ENCODE peak calls at places on chromosomes 4 and X, in five cellular contexts. One of them, this sample, is unnamed.
A peak's percentile ranks its signal among the peaks of the same experiment; 100 is the strongest.

GRCh38 chr4:20625460-20625859 is 74.8 kb upstream of the PACRGL start:
- DNase-seq in natural killer cell: no peak
- DNase-seq in colonic mucosa: peak; percentile 56
- DNase-seq in GM18507: no peak
- DNase-seq in upper lobe of right lung: peak; percentile 67
- DNase-seq in this sample: no peak

GRCh38 chr4:3321295-3321889 is 28.6 kb downstream of the RGS12 start:
- DNase-seq in natural killer cell: no peak
- DNase-seq in upper lobe of right lung: peak; percentile 64
- DNase-seq in GM18507: no peak
- DNase-seq in colonic mucosa: peak; percentile 17
- DNase-seq in this sample: no peak

GRCh38 chr4:173436149-173436579 is 37.2 kb upstream of the SCRG1 start:
- DNase-seq in natural killer cell: no peak
- DNase-seq in upper lobe of right lung: no peak
- DNase-seq in GM18507: no peak
- DNase-seq in colonic mucosa: no peak
- DNase-seq in this sample: no peak

GRCh38 chr4:88028961-88029360 is 21.5 kb downstream of the PKD2 start:
- DNase-seq in natural killer cell: no peak
- DNase-seq in GM18507: no peak
- DNase-seq in upper lobe of right lung: no peak
- DNase-seq in colonic mucosa: no peak
- DNase-seq in this sample: no peak

GRCh38 chr4:78928835-78929234 is 10.4 kb downstream of the PAQR3 start:
- DNase-seq in upper lobe of right lung: no peak
- DNase-seq in colonic mucosa: no peak
- DNase-seq in GM18507: no peak
- DNase-seq in natural killer cell: no peak
- DNase-seq in this sample: no peak

GRCh38 chrX:74449937-74450330 is 28.6 kb downstream of the SLC16A2 start:
- DNase-seq in colonic mucosa: no peak
- DNase-seq in upper lobe of right lung: no peak
- DNase-seq in natural killer cell: no peak
- DNase-seq in GM18507: no peak
- DNase-seq in this sample: peak; percentile 31

GRCh38 chr4:25792200-25792791 is 70.5 kb downstream of the SEL1L3 start:
- DNase-seq in GM18507: no peak
- DNase-seq in natural killer cell: no peak
- DNase-seq in upper lobe of right lung: no peak
- DNase-seq in colonic mucosa: peak; percentile 70
- DNase-seq in this sample: no peak

GRCh38 chr4:6492861-6493667 is 20.6 kb upstream of the PPP2R2C start:
- DNase-seq in colonic mucosa: peak; percentile 9
- DNase-seq in upper lobe of right lung: no peak
- DNase-seq in natural killer cell: no peak
- DNase-seq in GM18507: no peak
- DNase-seq in this sample: no peak

GRCh38 chr4:151315212-151315886 is 10.1 kb downstream of the SH3D19 start:
- DNase-seq in upper lobe of right lung: no peak
- DNase-seq in GM18507: no peak
- DNase-seq in colonic mucosa: no peak
- DNase-seq in natural killer cell: no peak
- DNase-seq in this sample: no peak

GRCh38 chrX:24395775-24396174 is 35.3 kb downstream of the SUPT20HL1 start:
- DNase-seq in GM18507: peak; percentile 9
- DNase-seq in upper lobe of right lung: no peak
- DNase-seq in natural killer cell: no peak
- DNase-seq in colonic mucosa: peak; percentile 53
- DNase-seq in this sample: no peak

GRCh38 chrX:134671207-134671750 is 13.0 kb upstream of the PLAC1 start:
- DNase-seq in upper lobe of right lung: no peak
- DNase-seq in GM18507: no peak
- DNase-seq in natural killer cell: no peak
- DNase-seq in colonic mucosa: no peak
- DNase-seq in this sample: no peak

GRCh38 chr4:140928880-140929279 is 172.7 kb upstream of the TBC1D9 start:
- DNase-seq in colonic mucosa: no peak
- DNase-seq in GM18507: no peak
- DNase-seq in natural killer cell: no peak
- DNase-seq in upper lobe of right lung: no peak
- DNase-seq in this sample: no peak

GRCh38 chrX:139246295-139246694 is 284.2 kb upstream of the F9 start:
- DNase-seq in GM18507: no peak
- DNase-seq in natural killer cell: no peak
- DNase-seq in colonic mucosa: no peak
- DNase-seq in upper lobe of right lung: no peak
- DNase-seq in this sample: no peak

GRCh38 chr4:172851534-172851933 is 317.1 kb upstream of the GALNT7 start:
- DNase-seq in GM18507: no peak
- DNase-seq in natural killer cell: no peak
- DNase-seq in colonic mucosa: no peak
- DNase-seq in upper lobe of right lung: no peak
- DNase-seq in this sample: no peak

GRCh38 chr4:147313114-147313513 is 167.8 kb upstream of the EDNRA start:
- DNase-seq in colonic mucosa: no peak
- DNase-seq in upper lobe of right lung: no peak
- DNase-seq in natural killer cell: no peak
- DNase-seq in GM18507: no peak
- DNase-seq in this sample: no peak

GRCh38 chrX:129781134-129782014 is 1.6 kb downstream of the SASH3 start:
- DNase-seq in natural killer cell: peak; percentile 66
- DNase-seq in upper lobe of right lung: peak; percentile 76
- DNase-seq in colonic mucosa: no peak
- DNase-seq in GM18507: no peak
- DNase-seq in this sample: no peak

GRCh38 chr4:117577686-117578085 is 456.6 kb upstream of the NDST3 start:
- DNase-seq in natural killer cell: no peak
- DNase-seq in GM18507: no peak
- DNase-seq in colonic mucosa: no peak
- DNase-seq in upper lobe of right lung: no peak
- DNase-seq in this sample: no peak

GRCh38 chrX:48589482-48590162 is 7.7 kb upstream of the WDR13 start:
- DNase-seq in upper lobe of right lung: no peak
- DNase-seq in GM18507: no peak
- DNase-seq in natural killer cell: no peak
- DNase-seq in colonic mucosa: no peak
- DNase-seq in this sample: no peak

GRCh38 chr4:25535701-25536473 is 119.8 kb upstream of the SLC34A2 start:
- DNase-seq in natural killer cell: no peak
- DNase-seq in upper lobe of right lung: no peak
- DNase-seq in GM18507: no peak
- DNase-seq in colonic mucosa: no peak
- DNase-seq in this sample: no peak

GRCh38 chr4:7960790-7961655 is 21.4 kb upstream of the AFAP1 start:
- DNase-seq in natural killer cell: no peak
- DNase-seq in colonic mucosa: no peak
- DNase-seq in upper lobe of right lung: no peak
- DNase-seq in GM18507: no peak
- DNase-seq in this sample: peak; percentile 83

GRCh38 chrX:153638436-153639176 is 8.4 kb upstream of the DUSP9 start:
- DNase-seq in GM18507: no peak
- DNase-seq in upper lobe of right lung: no peak
- DNase-seq in natural killer cell: no peak
- DNase-seq in colonic mucosa: no peak
- DNase-seq in this sample: peak; percentile 25

GRCh38 chrX:136764206-136764605 is 16.5 kb downstream of the ARHGEF6 start:
- DNase-seq in GM18507: no peak
- DNase-seq in natural killer cell: no peak
- DNase-seq in upper lobe of right lung: no peak
- DNase-seq in colonic mucosa: no peak
- DNase-seq in this sample: no peak

GRCh38 chr4:10605746-10606482 is 78.7 kb downstream of the CLNK start:
- DNase-seq in GM18507: no peak
- DNase-seq in upper lobe of right lung: no peak
- DNase-seq in colonic mucosa: no peak
- DNase-seq in natural killer cell: no peak
- DNase-seq in this sample: peak; percentile 66

GRCh38 chr4:7898385-7898784 is 41.3 kb downstream of the AFAP1 start:
- DNase-seq in upper lobe of right lung: no peak
- DNase-seq in colonic mucosa: no peak
- DNase-seq in GM18507: no peak
- DNase-seq in natural killer cell: no peak
- DNase-seq in this sample: no peak

GRCh38 chrX:151708821-151709220 is 7.0 kb upstream of the FATE1 start:
- DNase-seq in GM18507: no peak
- DNase-seq in upper lobe of right lung: no peak
- DNase-seq in natural killer cell: no peak
- DNase-seq in colonic mucosa: no peak
- DNase-seq in this sample: no peak

GRCh38 chr4:153166971-153167501 is 37.2 kb upstream of the TRIM2 start:
- DNase-seq in colonic mucosa: no peak
- DNase-seq in natural killer cell: no peak
- DNase-seq in GM18507: no peak
- DNase-seq in upper lobe of right lung: no peak
- DNase-seq in this sample: no peak

GRCh38 chr4:185654965-185655554 is 119.8 kb upstream of the PDLIM3 start:
- DNase-seq in natural killer cell: no peak
- DNase-seq in colonic mucosa: no peak
- DNase-seq in GM18507: no peak
- DNase-seq in upper lobe of right lung: no peak
- DNase-seq in this sample: no peak

GRCh38 chr4:10184051-10184450 is 67.5 kb upstream of the WDR1 start:
- DNase-seq in colonic mucosa: no peak
- DNase-seq in upper lobe of right lung: no peak
- DNase-seq in natural killer cell: no peak
- DNase-seq in GM18507: no peak
- DNase-seq in this sample: no peak

GRCh38 chr4:24370421-24370820 is 213.9 kb downstream of the DHX15 start:
- DNase-seq in natural killer cell: no peak
- DNase-seq in GM18507: no peak
- DNase-seq in upper lobe of right lung: no peak
- DNase-seq in colonic mucosa: no peak
- DNase-seq in this sample: no peak